ENCODE peak calls at places on chromosomes 16 and 17, in nine cellular contexts. One of them, this sample, is unnamed.

GRCh38 chr17:80113033-80113484 is 11.7 kb downstream of the GAA start:
- DNase-seq in stimulated activated CD4-positive, alpha-beta T cell treated with anti-CD3 and anti-CD28 coated beads, Interleukin-1b, Interleukin-23, amount 100 ng/mL, for 1 hour: no peak
- DNase-seq in neural progenitor cell: no peak
- DNase-seq in retina: no peak
- DNase-seq in right cardiac atrium: no peak
- DNase-seq in fibroblast of villous mesenchyme: no peak
- DNase-seq in RPMI8226: no peak
- DNase-seq in NCI-H1092 treated with DMSO at 0.1 percent for 48 hours: no peak
- DNase-seq in prostate gland: no peak
- DNase-seq in this sample: no peak

GRCh38 chr16:15832241-15832640 is 24.6 kb downstream of the MYH11 start:
- DNase-seq in stimulated activated CD4-positive, alpha-beta T cell treated with anti-CD3 and anti-CD28 coated beads, Interleukin-1b, Interleukin-23, amount 100 ng/mL, for 1 hour: no peak
- DNase-seq in neural progenitor cell: no peak
- DNase-seq in retina: no peak
- DNase-seq in right cardiac atrium: no peak
- DNase-seq in fibroblast of villous mesenchyme: no peak
- DNase-seq in RPMI8226: no peak
- DNase-seq in NCI-H1092 treated with DMSO at 0.1 percent for 48 hours: no peak
- DNase-seq in prostate gland: no peak
- DNase-seq in this sample: no peak

GRCh38 chr16:8850279-8850885 is 18.4 kb downstream of the CARHSP1 start:
- DNase-seq in stimulated activated CD4-positive, alpha-beta T cell treated with anti-CD3 and anti-CD28 coated beads, Interleukin-1b, Interleukin-23, amount 100 ng/mL, for 1 hour: no peak
- DNase-seq in neural progenitor cell: no peak
- DNase-seq in retina: no peak
- DNase-seq in right cardiac atrium: peak
- DNase-seq in fibroblast of villous mesenchyme: peak
- DNase-seq in RPMI8226: no peak
- DNase-seq in NCI-H1092 treated with DMSO at 0.1 percent for 48 hours: no peak
- DNase-seq in prostate gland: no peak
- DNase-seq in this sample: no peak

GRCh38 chr17:7587831-7588230 is 2.1 kb downstream of the SOX15 start:
- DNase-seq in stimulated activated CD4-positive, alpha-beta T cell treated with anti-CD3 and anti-CD28 coated beads, Interleukin-1b, Interleukin-23, amount 100 ng/mL, for 1 hour: no peak
- DNase-seq in neural progenitor cell: no peak
- DNase-seq in retina: no peak
- DNase-seq in right cardiac atrium: no peak
- DNase-seq in fibroblast of villous mesenchyme: peak
- DNase-seq in RPMI8226: no peak
- DNase-seq in NCI-H1092 treated with DMSO at 0.1 percent for 48 hours: no peak
- DNase-seq in prostate gland: no peak
- DNase-seq in this sample: no peak

GRCh38 chr17:34865696-34866095 is 95.6 kb downstream of the CCT6B start:
- DNase-seq in stimulated activated CD4-positive, alpha-beta T cell treated with anti-CD3 and anti-CD28 coated beads, Interleukin-1b, Interleukin-23, amount 100 ng/mL, for 1 hour: no peak
- DNase-seq in neural progenitor cell: no peak
- DNase-seq in retina: no peak
- DNase-seq in right cardiac atrium: no peak
- DNase-seq in fibroblast of villous mesenchyme: no peak
- DNase-seq in RPMI8226: no peak
- DNase-seq in NCI-H1092 treated with DMSO at 0.1 percent for 48 hours: no peak
- DNase-seq in prostate gland: no peak
- DNase-seq in this sample: no peak

GRCh38 chr17:17836818-17837379 is at the start of gene SREBF1:
- DNase-seq in stimulated activated CD4-positive, alpha-beta T cell treated with anti-CD3 and anti-CD28 coated beads, Interleukin-1b, Interleukin-23, amount 100 ng/mL, for 1 hour: peak
- DNase-seq in neural progenitor cell: peak
- DNase-seq in retina: peak
- DNase-seq in right cardiac atrium: peak
- DNase-seq in fibroblast of villous mesenchyme: peak
- DNase-seq in RPMI8226: peak
- DNase-seq in NCI-H1092 treated with DMSO at 0.1 percent for 48 hours: no peak
- DNase-seq in prostate gland: no peak
- DNase-seq in this sample: no peak

GRCh38 chr16:3036726-3037315 is at the start of gene BICDL2:
- DNase-seq in stimulated activated CD4-positive, alpha-beta T cell treated with anti-CD3 and anti-CD28 coated beads, Interleukin-1b, Interleukin-23, amount 100 ng/mL, for 1 hour: no peak
- DNase-seq in neural progenitor cell: no peak
- DNase-seq in retina: no peak
- DNase-seq in right cardiac atrium: no peak
- DNase-seq in fibroblast of villous mesenchyme: no peak
- DNase-seq in RPMI8226: no peak
- DNase-seq in NCI-H1092 treated with DMSO at 0.1 percent for 48 hours: no peak
- DNase-seq in prostate gland: no peak
- DNase-seq in this sample: no peak

GRCh38 chr17:35287286-35287811 is 44.5 kb downstream of the SLFN5 start:
- DNase-seq in stimulated activated CD4-positive, alpha-beta T cell treated with anti-CD3 and anti-CD28 coated beads, Interleukin-1b, Interleukin-23, amount 100 ng/mL, for 1 hour: no peak
- DNase-seq in neural progenitor cell: no peak
- DNase-seq in retina: no peak
- DNase-seq in right cardiac atrium: no peak
- DNase-seq in fibroblast of villous mesenchyme: no peak
- DNase-seq in RPMI8226: no peak
- DNase-seq in NCI-H1092 treated with DMSO at 0.1 percent for 48 hours: no peak
- DNase-seq in prostate gland: no peak
- DNase-seq in this sample: no peak

GRCh38 chr17:48131216-48131824 is 23.8 kb downstream of the SNX11 start:
- DNase-seq in stimulated activated CD4-positive, alpha-beta T cell treated with anti-CD3 and anti-CD28 coated beads, Interleukin-1b, Interleukin-23, amount 100 ng/mL, for 1 hour: no peak
- DNase-seq in neural progenitor cell: peak
- DNase-seq in retina: no peak
- DNase-seq in right cardiac atrium: no peak
- DNase-seq in fibroblast of villous mesenchyme: peak
- DNase-seq in RPMI8226: peak
- DNase-seq in NCI-H1092 treated with DMSO at 0.1 percent for 48 hours: peak
- DNase-seq in prostate gland: peak
- DNase-seq in this sample: no peak

GRCh38 chr16:50121721-50122445 is 31.2 kb upstream of the TENT4B start:
- DNase-seq in stimulated activated CD4-positive, alpha-beta T cell treated with anti-CD3 and anti-CD28 coated beads, Interleukin-1b, Interleukin-23, amount 100 ng/mL, for 1 hour: no peak
- DNase-seq in neural progenitor cell: peak
- DNase-seq in retina: no peak
- DNase-seq in right cardiac atrium: no peak
- DNase-seq in fibroblast of villous mesenchyme: no peak
- DNase-seq in RPMI8226: peak
- DNase-seq in NCI-H1092 treated with DMSO at 0.1 percent for 48 hours: peak
- DNase-seq in prostate gland: no peak
- DNase-seq in this sample: no peak

GRCh38 chr16:87311387-87311786 is 5.8 kb downstream of the C16orf95 start:
- DNase-seq in stimulated activated CD4-positive, alpha-beta T cell treated with anti-CD3 and anti-CD28 coated beads, Interleukin-1b, Interleukin-23, amount 100 ng/mL, for 1 hour: no peak
- DNase-seq in neural progenitor cell: no peak
- DNase-seq in retina: no peak
- DNase-seq in right cardiac atrium: peak
- DNase-seq in fibroblast of villous mesenchyme: no peak
- DNase-seq in RPMI8226: no peak
- DNase-seq in NCI-H1092 treated with DMSO at 0.1 percent for 48 hours: no peak
- DNase-seq in prostate gland: no peak
- DNase-seq in this sample: no peak

GRCh38 chr17:39404542-39405378 is 3.3 kb upstream of the FBXL20 start:
- DNase-seq in stimulated activated CD4-positive, alpha-beta T cell treated with anti-CD3 and anti-CD28 coated beads, Interleukin-1b, Interleukin-23, amount 100 ng/mL, for 1 hour: no peak
- DNase-seq in neural progenitor cell: no peak
- DNase-seq in retina: no peak
- DNase-seq in right cardiac atrium: no peak
- DNase-seq in fibroblast of villous mesenchyme: peak
- DNase-seq in RPMI8226: no peak
- DNase-seq in NCI-H1092 treated with DMSO at 0.1 percent for 48 hours: no peak
- DNase-seq in prostate gland: no peak
- DNase-seq in this sample: no peak

GRCh38 chr17:50507871-50508572 is at the start of gene MYCBPAP:
- DNase-seq in stimulated activated CD4-positive, alpha-beta T cell treated with anti-CD3 and anti-CD28 coated beads, Interleukin-1b, Interleukin-23, amount 100 ng/mL, for 1 hour: peak
- DNase-seq in neural progenitor cell: peak
- DNase-seq in retina: peak
- DNase-seq in right cardiac atrium: peak
- DNase-seq in fibroblast of villous mesenchyme: peak
- DNase-seq in RPMI8226: peak
- DNase-seq in NCI-H1092 treated with DMSO at 0.1 percent for 48 hours: peak
- DNase-seq in prostate gland: peak
- DNase-seq in this sample: peak

GRCh38 chr16:46789499-46790414 is 41.2 kb downstream of the C16orf87 start:
- DNase-seq in stimulated activated CD4-positive, alpha-beta T cell treated with anti-CD3 and anti-CD28 coated beads, Interleukin-1b, Interleukin-23, amount 100 ng/mL, for 1 hour: peak
- DNase-seq in neural progenitor cell: peak
- DNase-seq in retina: peak
- DNase-seq in right cardiac atrium: peak
- DNase-seq in fibroblast of villous mesenchyme: peak
- DNase-seq in RPMI8226: peak
- DNase-seq in NCI-H1092 treated with DMSO at 0.1 percent for 48 hours: no peak
- DNase-seq in prostate gland: peak
- DNase-seq in this sample: peak

GRCh38 chr16:9364721-9365693 is 273.6 kb downstream of the HAPSTR1 start:
- DNase-seq in stimulated activated CD4-positive, alpha-beta T cell treated with anti-CD3 and anti-CD28 coated beads, Interleukin-1b, Interleukin-23, amount 100 ng/mL, for 1 hour: no peak
- DNase-seq in neural progenitor cell: no peak
- DNase-seq in retina: no peak
- DNase-seq in right cardiac atrium: peak
- DNase-seq in fibroblast of villous mesenchyme: no peak
- DNase-seq in RPMI8226: no peak
- DNase-seq in NCI-H1092 treated with DMSO at 0.1 percent for 48 hours: no peak
- DNase-seq in prostate gland: peak
- DNase-seq in this sample: peak

GRCh38 chr17:50779747-50780363 is 12.5 kb upstream of the ANKRD40CL start:
- DNase-seq in stimulated activated CD4-positive, alpha-beta T cell treated with anti-CD3 and anti-CD28 coated beads, Interleukin-1b, Interleukin-23, amount 100 ng/mL, for 1 hour: no peak
- DNase-seq in neural progenitor cell: no peak
- DNase-seq in retina: no peak
- DNase-seq in right cardiac atrium: no peak
- DNase-seq in fibroblast of villous mesenchyme: no peak
- DNase-seq in RPMI8226: no peak
- DNase-seq in NCI-H1092 treated with DMSO at 0.1 percent for 48 hours: no peak
- DNase-seq in prostate gland: no peak
- DNase-seq in this sample: no peak

GRCh38 chr17:50161023-50161910 is 4.5 kb upstream of the SGCA start:
- DNase-seq in stimulated activated CD4-positive, alpha-beta T cell treated with anti-CD3 and anti-CD28 coated beads, Interleukin-1b, Interleukin-23, amount 100 ng/mL, for 1 hour: peak
- DNase-seq in neural progenitor cell: peak
- DNase-seq in retina: peak
- DNase-seq in right cardiac atrium: peak
- DNase-seq in fibroblast of villous mesenchyme: peak
- DNase-seq in RPMI8226: peak
- DNase-seq in NCI-H1092 treated with DMSO at 0.1 percent for 48 hours: peak
- DNase-seq in prostate gland: peak
- DNase-seq in this sample: peak

GRCh38 chr16:17365591-17366298 is 105.0 kb downstream of the XYLT1 start:
- DNase-seq in stimulated activated CD4-positive, alpha-beta T cell treated with anti-CD3 and anti-CD28 coated beads, Interleukin-1b, Interleukin-23, amount 100 ng/mL, for 1 hour: no peak
- DNase-seq in neural progenitor cell: no peak
- DNase-seq in retina: no peak
- DNase-seq in right cardiac atrium: no peak
- DNase-seq in fibroblast of villous mesenchyme: no peak
- DNase-seq in RPMI8226: no peak
- DNase-seq in NCI-H1092 treated with DMSO at 0.1 percent for 48 hours: no peak
- DNase-seq in prostate gland: no peak
- DNase-seq in this sample: no peak

GRCh38 chr17:38578229-38578628 is 27.5 kb downstream of the SRCIN1 start:
- DNase-seq in stimulated activated CD4-positive, alpha-beta T cell treated with anti-CD3 and anti-CD28 coated beads, Interleukin-1b, Interleukin-23, amount 100 ng/mL, for 1 hour: no peak
- DNase-seq in neural progenitor cell: peak
- DNase-seq in retina: peak
- DNase-seq in right cardiac atrium: peak
- DNase-seq in fibroblast of villous mesenchyme: no peak
- DNase-seq in RPMI8226: no peak
- DNase-seq in NCI-H1092 treated with DMSO at 0.1 percent for 48 hours: no peak
- DNase-seq in prostate gland: no peak
- DNase-seq in this sample: no peak

GRCh38 chr16:80680839-80681238 is 123.6 kb downstream of the CDYL2 start:
- DNase-seq in stimulated activated CD4-positive, alpha-beta T cell treated with anti-CD3 and anti-CD28 coated beads, Interleukin-1b, Interleukin-23, amount 100 ng/mL, for 1 hour: no peak
- DNase-seq in neural progenitor cell: no peak
- DNase-seq in retina: no peak
- DNase-seq in right cardiac atrium: no peak
- DNase-seq in fibroblast of villous mesenchyme: no peak
- DNase-seq in RPMI8226: no peak
- DNase-seq in NCI-H1092 treated with DMSO at 0.1 percent for 48 hours: no peak
- DNase-seq in prostate gland: no peak
- DNase-seq in this sample: no peak

GRCh38 chr16:873243-873661 is 72.7 kb upstream of the GNG13 start:
- DNase-seq in stimulated activated CD4-positive, alpha-beta T cell treated with anti-CD3 and anti-CD28 coated beads, Interleukin-1b, Interleukin-23, amount 100 ng/mL, for 1 hour: no peak
- DNase-seq in neural progenitor cell: no peak
- DNase-seq in retina: no peak
- DNase-seq in right cardiac atrium: no peak
- DNase-seq in fibroblast of villous mesenchyme: no peak
- DNase-seq in RPMI8226: no peak
- DNase-seq in NCI-H1092 treated with DMSO at 0.1 percent for 48 hours: no peak
- DNase-seq in prostate gland: no peak
- DNase-seq in this sample: no peak

GRCh38 chr17:60145006-60145935 is 4.5 kb upstream of the CA4 start:
- DNase-seq in stimulated activated CD4-positive, alpha-beta T cell treated with anti-CD3 and anti-CD28 coated beads, Interleukin-1b, Interleukin-23, amount 100 ng/mL, for 1 hour: no peak
- DNase-seq in neural progenitor cell: peak
- DNase-seq in retina: peak
- DNase-seq in right cardiac atrium: no peak
- DNase-seq in fibroblast of villous mesenchyme: no peak
- DNase-seq in RPMI8226: no peak
- DNase-seq in NCI-H1092 treated with DMSO at 0.1 percent for 48 hours: no peak
- DNase-seq in prostate gland: no peak
- DNase-seq in this sample: no peak

GRCh38 chr17:74768069-74768762 is 7.9 kb downstream of the NAT9 start:
- DNase-seq in stimulated activated CD4-positive, alpha-beta T cell treated with anti-CD3 and anti-CD28 coated beads, Interleukin-1b, Interleukin-23, amount 100 ng/mL, for 1 hour: no peak
- DNase-seq in neural progenitor cell: no peak
- DNase-seq in retina: no peak
- DNase-seq in right cardiac atrium: peak
- DNase-seq in fibroblast of villous mesenchyme: no peak
- DNase-seq in RPMI8226: no peak
- DNase-seq in NCI-H1092 treated with DMSO at 0.1 percent for 48 hours: no peak
- DNase-seq in prostate gland: no peak
- DNase-seq in this sample: no peak